ENCODE peak calls at places on chromosomes 11 and 22, in four cellular contexts. M is GM12878, I is K562, Y is H1. N is an unnamed sample.

GRCh38 chr11:13970986-13971385 is 8.5 kb downstream of the SPON1 start:
- DNase-seq in M (no peak), I (no peak), Y (peak; percentile 53), N (peak; percentile 30)

GRCh38 chr11:10329935-10330334 is 25.1 kb downstream of the ADM start:
- DNase-seq in M (no peak), I (no peak), Y (no peak), N (no peak)

GRCh38 chr11:5107285-5107684 is 30.9 kb downstream of the OR52A5 start:
- DNase-seq in M (no peak), I (peak; percentile 29), Y (no peak), N (no peak)

GRCh38 chr11:132632641-132633124 is 899.6 kb downstream of the OPCML start:
- DNase-seq in M (no peak), I (no peak), Y (no peak), N (no peak)

GRCh38 chr11:115317428-115318185 is 186.6 kb downstream of the CADM1 start:
- DNase-seq in M (no peak), I (no peak), Y (no peak), N (no peak)

GRCh38 chr11:44729718-44730117 is 3.0 kb downstream of the TSPAN18 start:
- DNase-seq in M (no peak), I (no peak), Y (no peak), N (no peak)

GRCh38 chr11:121521145-121522042 is 68.6 kb upstream of the SORL1-AS1 start:
- DNase-seq in M (peak; percentile 38), I (no peak), Y (no peak), N (no peak)

GRCh38 chr11:17408026-17408425 is 19.6 kb upstream of the KCNJ11 start:
- DNase-seq in M (no peak), I (no peak), Y (no peak), N (no peak)

GRCh38 chr11:84800755-84801346 is 826.3 kb downstream of the DLG2 start:
- DNase-seq in M (no peak), I (no peak), Y (no peak), N (peak; percentile 13)

GRCh38 chr22:40431021-40431420 is 60.6 kb downstream of the SGSM3 start:
- DNase-seq in M (no peak), I (no peak), Y (no peak), N (no peak)

GRCh38 chr11:67272327-67273259 is 6.3 kb downstream of the GRK2 start:
- DNase-seq in M (no peak), I (no peak), Y (no peak), N (no peak)

GRCh38 chr22:50222508-50222907 is 21.7 kb downstream of the SELENOO start:
- DNase-seq in M (no peak), I (no peak), Y (no peak), N (no peak)

GRCh38 chr22:38350444-38351359 is 33.5 kb upstream of the CSNK1E start:
- DNase-seq in M (no peak), I (no peak), Y (peak; percentile 55), N (no peak)

GRCh38 chr22:50329236-50329635 is 2.4 kb upstream of the DENND6B start:
- DNase-seq in M (no peak), I (no peak), Y (no peak), N (no peak)

GRCh38 chr11:68816917-68817419 is 24.7 kb downstream of the CPT1A start:
- DNase-seq in M (no peak), I (no peak), Y (no peak), N (no peak)

GRCh38 chr11:118168751-118169150 is 7.7 kb downstream of the SCN2B start:
- DNase-seq in M (no peak), I (no peak), Y (no peak), N (no peak)

GRCh38 chr22:24434472-24435322 is 7.3 kb downstream of the ADORA2A start:
- DNase-seq in M (peak; percentile 92), I (no peak), Y (no peak), N (no peak)

GRCh38 chr11:86517557-86517956 is 142.9 kb downstream of the CCDC81 start:
- DNase-seq in M (no peak), I (no peak), Y (no peak), N (no peak)

GRCh38 chr22:22127100-22127499 is 117.5 kb upstream of the VPREB1 start:
- DNase-seq in M (no peak), I (no peak), Y (no peak), N (no peak)

GRCh38 chr22:22128440-22128839 is 116.1 kb upstream of the VPREB1 start:
- DNase-seq in M (no peak), I (no peak), Y (no peak), N (no peak)

GRCh38 chr22:22125579-22126468 is 118.8 kb upstream of the VPREB1 start:
- DNase-seq in M (no peak), I (no peak), Y (no peak), N (no peak)

GRCh38 chr22:22130956-22131355 is 113.6 kb upstream of the VPREB1 start:
- DNase-seq in M (no peak), I (no peak), Y (no peak), N (no peak)

DNA sequence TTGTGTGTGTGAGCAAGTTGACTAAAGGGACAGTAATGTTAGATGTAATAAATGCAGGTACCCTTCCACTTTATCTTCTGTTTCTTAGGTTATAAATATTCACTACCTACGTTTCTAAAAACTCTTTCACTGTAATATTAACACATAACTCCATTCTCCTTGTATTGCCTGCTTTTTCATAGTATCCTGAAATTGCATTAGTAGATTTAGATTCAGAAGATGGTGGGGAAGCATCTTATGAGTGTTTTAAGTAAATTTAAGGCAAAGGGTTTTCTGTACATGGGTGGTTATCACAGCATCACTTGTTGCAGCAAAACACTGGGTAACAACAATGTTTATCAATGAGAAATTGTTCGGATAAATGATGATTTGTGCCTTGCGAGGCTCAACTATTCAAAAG is 115.2 kb upstream of the VPREB1 start:
- DNase-seq in M (no peak), I (no peak), Y (no peak), N (no peak)
- TF ChIP-seq KDM1A in M (no peak), I (no peak), Y (no peak), N (no peak)

GRCh38 chr11:83033367-83033766 is 38.3 kb downstream of the RAB30 start:
- DNase-seq in M (no peak), I (no peak), Y (no peak), N (no peak)

GRCh38 chr11:83035070-83035854 is 36.4 kb downstream of the RAB30 start:
- DNase-seq in M (no peak), I (no peak), Y (no peak), N (no peak)

GRCh38 chr11:83036701-83037100 is 35.0 kb downstream of the RAB30 start:
- DNase-seq in M (no peak), I (no peak), Y (no peak), N (no peak)

GRCh38 chr11:83034673-83035014 is 37.1 kb downstream of the RAB30 start:
- DNase-seq in M (no peak), I (no peak), Y (no peak), N (no peak)

GRCh38 chr11:83033972-83034672 is 37.6 kb downstream of the RAB30 start:
- DNase-seq in M (no peak), I (no peak), Y (no peak), N (no peak)
- TF ChIP-seq YY1 in M (no peak), I (no peak), Y (no peak), N (no peak)

GRCh38 chr11:119684361-119685072 is 44.5 kb downstream of the NECTIN1 start:
- DNase-seq in M (no peak), I (peak; percentile 28), Y (no peak), N (peak; percentile 46)
- TF ChIP-seq KDM1A in M (no peak), I (no peak), Y (no peak), N (no peak)

GRCh38 chr11:72578051-72578450 is 96.2 kb downstream of the PDE2A start:
- DNase-seq in M (no peak), I (no peak), Y (no peak), N (no peak)

GRCh38 chr11:72579816-72580647 is 94.2 kb downstream of the PDE2A start:
- DNase-seq in M (no peak), I (no peak), Y (no peak), N (no peak)

GRCh38 chr11:72580648-72580950 is 93.6 kb downstream of the PDE2A start:
- DNase-seq in M (no peak), I (no peak), Y (no peak), N (no peak)

GRCh38 chr11:72578541-72578940 is 95.7 kb downstream of the PDE2A start:
- DNase-seq in M (no peak), I (no peak), Y (no peak), N (no peak)

GRCh38 chr11:72578991-72579815 is 95.0 kb downstream of the PDE2A start:
- DNase-seq in M (no peak), I (no peak), Y (no peak), N (no peak)
- TF ChIP-seq YY1 in M (no peak), I (no peak), Y (no peak), N (no peak)

DNA sequence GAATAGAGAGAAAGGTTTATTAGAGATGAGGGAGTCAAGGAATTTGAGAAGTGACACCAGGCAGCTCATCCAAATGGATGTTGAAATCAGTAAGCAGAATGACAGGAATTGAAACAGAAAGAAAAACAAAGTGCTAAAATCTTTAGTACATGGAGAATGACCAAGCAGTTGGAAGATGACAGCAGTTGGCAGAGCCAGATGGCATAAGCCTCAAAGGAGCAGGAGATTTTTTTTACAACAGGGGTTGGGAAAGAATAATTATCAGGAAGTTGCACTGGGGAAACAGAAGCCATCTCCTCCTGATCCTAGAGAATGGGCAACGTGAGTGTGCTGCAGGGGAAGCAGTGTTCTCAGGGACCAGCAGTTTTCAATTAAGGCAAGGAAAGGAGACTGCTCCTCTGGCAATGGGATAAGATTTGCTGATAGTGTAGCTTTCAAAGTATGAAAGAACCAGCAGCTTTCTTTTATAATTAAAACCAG is 28.9 kb downstream of the RAB39A start:
- DNase-seq in M (peak; percentile 11), I (no peak), Y (no peak), N (no peak)
- TF ChIP-seq KDM1A in M (no peak), I (no peak), Y (no peak), N (no peak)

GRCh38 chr11:64241175-64241429 is 207 bp downstream of the FKBP2 start:
- DNase-seq in M (peak; percentile 91), I (no peak), Y (no peak), N (no peak)
- TF ChIP-seq YY1 in M (no peak), I (no peak), Y (no peak), N (no peak)

N was measured in HepG2.